ENCODE peak calls at places on chromosomes 11 and 22, in five cellular contexts. U is Ammon's horn; Q is substantia nigra; O is stimulated activated CD4-positive, alpha-beta T cell treated with anti-CD3 and anti-CD28 coated beads, Interleukin-4, amount 100 ng/mL, for 48 hours; L is posterior vena cava. H is an unnamed sample.

GRCh38 chr22:31607696-31608095 is 54.3 kb downstream of the PISD start:
- DNase-seq in Q (no peak), U (no peak), L (no peak), O (no peak), H (no peak)

GRCh38 chr22:43506487-43506886 is 94.7 kb downstream of the MPPED1 start:
- DNase-seq in O (no peak), L (peak), Q (no peak), U (no peak), H (no peak)

GRCh38 chr11:331332-332060 is 10.8 kb upstream of the IFITM3 start:
- DNase-seq in O (no peak), Q (no peak), L (peak), U (no peak), H (no peak)

GRCh38 chr11:69801513-69802335 is 17.5 kb downstream of the FGF3 start:
- DNase-seq in O (peak), U (no peak), Q (no peak), L (no peak), H (peak)

GRCh38 chr11:106608677-106609076 is 409.6 kb downstream of the GUCY1A2 start:
- DNase-seq in Q (no peak), L (no peak), U (no peak), O (no peak), H (no peak)

GRCh38 chr11:46278387-46279173 is 1.1 kb downstream of the CREB3L1 start:
- DNase-seq in L (peak), U (no peak), Q (no peak), O (peak), H (peak)

GRCh38 chr11:126700773-126701554 is 299.6 kb downstream of the KIRREL3 start:
- DNase-seq in U (peak), L (no peak), Q (peak), O (no peak), H (no peak)

GRCh38 chr11:69157156-69157821 is 1.6 kb downstream of the SMIM38 start:
- DNase-seq in U (peak), Q (peak), O (no peak), L (peak), H (no peak)

GRCh38 chr11:115409691-115410220 is 94.5 kb downstream of the CADM1 start:
- DNase-seq in U (peak), L (no peak), Q (no peak), O (no peak), H (peak)

GRCh38 chr11:120523196-120523595 is 11.6 kb downstream of the GRIK4 start:
- DNase-seq in O (no peak), Q (no peak), U (no peak), L (no peak), H (no peak)

GRCh38 chr11:83092488-83093384 is 21.0 kb upstream of the RAB30 start:
- DNase-seq in U (no peak), O (no peak), L (no peak), Q (no peak), H (no peak)

GRCh38 chr22:18096823-18097222 is 13.8 kb upstream of the TUBA8 start:
- DNase-seq in L (no peak), U (peak), Q (no peak), O (no peak), H (no peak)

GRCh38 chr11:63212742-63213141 is 30.7 kb downstream of the SLC22A25 start:
- DNase-seq in L (no peak), Q (no peak), U (no peak), O (no peak), H (peak)

GRCh38 chr11:46348566-46348981 is 1.3 kb downstream of the DGKZ start:
- DNase-seq in O (no peak), Q (no peak), L (no peak), U (no peak), H (no peak)

GRCh38 chr22:44269117-44269498 is 43.6 kb downstream of the SHISAL1 start:
- DNase-seq in L (no peak), U (no peak), O (no peak), Q (no peak), H (no peak)